ENCODE peak calls at places on chromosomes 3 and 15, in four cellular contexts. One of them, this sample, is unnamed.

GRCh38 chr3:43789028-43789427 is 98.3 kb downstream of the ABHD5 start:
- DNase-seq in type B pancreatic cell: no peak
- DNase-seq in MCF 10A: no peak
- DNase-seq in lung: no peak
- DNase-seq in this sample: no peak

GRCh38 chr15:65790692-65791334 is 1.3 kb downstream of the DENND4A start:
- DNase-seq in MCF 10A: peak; percentile 34
- DNase-seq in type B pancreatic cell: no peak
- DNase-seq in lung: no peak
- DNase-seq in this sample: no peak

GRCh38 chr15:49815937-49816336 is 195.1 kb downstream of the DTWD1 start:
- DNase-seq in MCF 10A: no peak
- DNase-seq in type B pancreatic cell: no peak
- DNase-seq in lung: no peak
- DNase-seq in this sample: no peak

GRCh38 chr15:59174846-59175831 is 31.5 kb upstream of the LDHAL6B start:
- DNase-seq in MCF 10A: peak; percentile 84
- DNase-seq in type B pancreatic cell: no peak
- DNase-seq in lung: peak; percentile 37
- DNase-seq in this sample: peak; percentile 17

GRCh38 chr15:90086868-90087268 is 15.4 kb downstream of the IDH2 start:
- DNase-seq in type B pancreatic cell: no peak
- DNase-seq in lung: no peak
- DNase-seq in MCF 10A: peak; percentile 76
- DNase-seq in this sample: no peak

GRCh38 chr3:105594219-105594618 is 227.5 kb downstream of the ALCAM start:
- DNase-seq in MCF 10A: no peak
- DNase-seq in lung: no peak
- DNase-seq in type B pancreatic cell: no peak
- DNase-seq in this sample: no peak

GRCh38 chr3:51538115-51538458 is 432 bp upstream of the RAD54L2 start:
- DNase-seq in type B pancreatic cell: no peak
- DNase-seq in lung: no peak
- DNase-seq in MCF 10A: no peak
- DNase-seq in this sample: no peak

GRCh38 chr3:78178740-78179139 is 1138.8 kb downstream of the ROBO2 start:
- DNase-seq in lung: no peak
- DNase-seq in MCF 10A: no peak
- DNase-seq in type B pancreatic cell: no peak
- DNase-seq in this sample: no peak

GRCh38 chr15:69551391-69552056 is 98.9 kb downstream of the RPLP1 start:
- DNase-seq in MCF 10A: no peak
- DNase-seq in type B pancreatic cell: no peak
- DNase-seq in lung: no peak
- DNase-seq in this sample: no peak

GRCh38 chr15:40322531-40323238 is 807 bp upstream of the INAFM2 start:
- DNase-seq in lung: no peak
- DNase-seq in MCF 10A: no peak
- DNase-seq in type B pancreatic cell: no peak
- DNase-seq in this sample: no peak

GRCh38 chr3:36178018-36178417 is 202.3 kb upstream of the STAC start:
- DNase-seq in lung: no peak
- DNase-seq in type B pancreatic cell: no peak
- DNase-seq in MCF 10A: no peak
- DNase-seq in this sample: no peak

GRCh38 chr3:17850448-17850847 is 108.0 kb upstream of the TBC1D5 start:
- DNase-seq in MCF 10A: peak; percentile 26
- DNase-seq in type B pancreatic cell: no peak
- DNase-seq in lung: no peak
- DNase-seq in this sample: no peak

GRCh38 chr15:74976159-74976558 is 19.2 kb upstream of the SCAMP5 start:
- DNase-seq in type B pancreatic cell: no peak
- DNase-seq in lung: no peak
- DNase-seq in MCF 10A: no peak
- DNase-seq in this sample: no peak

GRCh38 chr15:89244512-89244869 is 712 bp downstream of the FANCI start:
- DNase-seq in lung: no peak
- DNase-seq in MCF 10A: no peak
- DNase-seq in type B pancreatic cell: no peak
- DNase-seq in this sample: no peak

GRCh38 chr15:64157599-64158125 is 5.2 kb downstream of the PPIB start:
- DNase-seq in lung: no peak
- DNase-seq in MCF 10A: no peak
- DNase-seq in type B pancreatic cell: no peak
- DNase-seq in this sample: no peak

GRCh38 chr15:34644061-34644460 is 60.6 kb upstream of the GOLGA8B start:
- DNase-seq in lung: no peak
- DNase-seq in MCF 10A: peak; percentile 38
- DNase-seq in type B pancreatic cell: no peak
- DNase-seq in this sample: no peak

GRCh38 chr3:11020764-11021163 is 28.2 kb downstream of the SLC6A1 start:
- DNase-seq in MCF 10A: no peak
- DNase-seq in type B pancreatic cell: no peak
- DNase-seq in lung: no peak
- DNase-seq in this sample: no peak

GRCh38 chr3:14363976-14364375 is 38.4 kb upstream of the SLC6A6 start:
- DNase-seq in type B pancreatic cell: no peak
- DNase-seq in lung: no peak
- DNase-seq in MCF 10A: no peak
- DNase-seq in this sample: no peak

GRCh38 chr3:18840535-18841137 is 307.7 kb upstream of the KCNH8 start:
- DNase-seq in MCF 10A: no peak
- DNase-seq in type B pancreatic cell: no peak
- DNase-seq in lung: no peak
- DNase-seq in this sample: no peak

GRCh38 chr3:16402451-16402850 is 111.0 kb downstream of the RFTN1 start:
- DNase-seq in type B pancreatic cell: no peak
- DNase-seq in MCF 10A: peak; percentile 64
- DNase-seq in lung: no peak
- DNase-seq in this sample: no peak

GRCh38 chr15:24898715-24899278 is 56.0 kb upstream of the SNRPN start:
- DNase-seq in MCF 10A: no peak
- DNase-seq in lung: no peak
- DNase-seq in type B pancreatic cell: no peak
- DNase-seq in this sample: no peak

GRCh38 chr3:13890377-13891016 is 10.6 kb upstream of the WNT7A start:
- DNase-seq in lung: peak; percentile 27
- DNase-seq in type B pancreatic cell: peak; percentile 62
- DNase-seq in MCF 10A: peak; percentile 84
- DNase-seq in this sample: no peak

GRCh38 chr15:92163641-92164040 is 230.0 kb upstream of the ST8SIA2 start:
- DNase-seq in type B pancreatic cell: no peak
- DNase-seq in MCF 10A: no peak
- DNase-seq in lung: no peak
- DNase-seq in this sample: no peak

GRCh38 chr15:42890161-42890913 is 30.2 kb downstream of the TTBK2 start:
- DNase-seq in MCF 10A: peak; percentile 60
- DNase-seq in type B pancreatic cell: no peak
- DNase-seq in lung: no peak
- DNase-seq in this sample: no peak

GRCh38 chr3:161395115-161395514 is 23.8 kb upstream of the SPTSSB start:
- DNase-seq in type B pancreatic cell: no peak
- DNase-seq in lung: no peak
- DNase-seq in MCF 10A: no peak
- DNase-seq in this sample: no peak

GRCh38 chr3:49747792-49748480 is 24.2 kb upstream of the GMPPB start:
- DNase-seq in type B pancreatic cell: no peak
- DNase-seq in lung: no peak
- DNase-seq in MCF 10A: peak; percentile 63
- DNase-seq in this sample: no peak

GRCh38 chr3:121956363-121956762 is 62.2 kb downstream of the SLC15A2 start:
- DNase-seq in MCF 10A: no peak
- DNase-seq in lung: no peak
- DNase-seq in type B pancreatic cell: no peak
- DNase-seq in this sample: no peak

GRCh38 chr3:61564405-61565059 is 3.2 kb downstream of the PTPRG start:
- DNase-seq in type B pancreatic cell: peak; percentile 90
- DNase-seq in lung: peak; percentile 80
- DNase-seq in MCF 10A: no peak
- DNase-seq in this sample: peak; percentile 82

GRCh38 chr15:100348578-100348977 is 6.8 kb upstream of the ADAMTS17 start:
- DNase-seq in type B pancreatic cell: no peak
- DNase-seq in lung: no peak
- DNase-seq in MCF 10A: peak; percentile 18
- DNase-seq in this sample: no peak

GRCh38 chr15:77179541-77179998 is 108.7 kb upstream of the TSPAN3 start:
- DNase-seq in lung: no peak
- DNase-seq in type B pancreatic cell: no peak
- DNase-seq in MCF 10A: no peak
- DNase-seq in this sample: no peak

GRCh38 chr3:7204848-7205156 is 343.9 kb downstream of the GRM7 start:
- DNase-seq in type B pancreatic cell: no peak
- DNase-seq in MCF 10A: no peak
- DNase-seq in lung: no peak
- DNase-seq in this sample: no peak

GRCh38 chr3:165336786-165337185 is 140.6 kb upstream of the SLITRK3 start:
- DNase-seq in lung: no peak
- DNase-seq in MCF 10A: no peak
- DNase-seq in type B pancreatic cell: no peak
- DNase-seq in this sample: no peak

GRCh38 chr3:50408445-50408953 is 49.2 kb upstream of the TMEM115 start:
- DNase-seq in type B pancreatic cell: no peak
- DNase-seq in lung: no peak
- DNase-seq in MCF 10A: no peak
- DNase-seq in this sample: no peak

GRCh38 chr3:141235661-141236171 is 4.1 kb downstream of the PXYLP1 start:
- DNase-seq in MCF 10A: no peak
- DNase-seq in type B pancreatic cell: peak; percentile 43
- DNase-seq in lung: no peak
- DNase-seq in this sample: no peak

GRCh38 chr3:157544501-157545139 is 41.4 kb upstream of the VEPH1 start:
- DNase-seq in type B pancreatic cell: no peak
- DNase-seq in lung: no peak
- DNase-seq in MCF 10A: no peak
- DNase-seq in this sample: no peak

GRCh38 chr3:157540656-157541055 is 37.4 kb upstream of the VEPH1 start:
- DNase-seq in type B pancreatic cell: no peak
- DNase-seq in lung: no peak
- DNase-seq in MCF 10A: no peak
- DNase-seq in this sample: no peak

GRCh38 chr3:157542711-157543485 is 39.7 kb upstream of the VEPH1 start:
- DNase-seq in type B pancreatic cell: peak; percentile 73
- DNase-seq in MCF 10A: peak; percentile 32
- DNase-seq in lung: peak; percentile 83
- DNase-seq in this sample: peak; percentile 25

GRCh38 chr3:157543491-157544035 is 40.3 kb upstream of the VEPH1 start:
- DNase-seq in MCF 10A: no peak
- DNase-seq in lung: no peak
- DNase-seq in type B pancreatic cell: no peak
- DNase-seq in this sample: no peak

DNA sequence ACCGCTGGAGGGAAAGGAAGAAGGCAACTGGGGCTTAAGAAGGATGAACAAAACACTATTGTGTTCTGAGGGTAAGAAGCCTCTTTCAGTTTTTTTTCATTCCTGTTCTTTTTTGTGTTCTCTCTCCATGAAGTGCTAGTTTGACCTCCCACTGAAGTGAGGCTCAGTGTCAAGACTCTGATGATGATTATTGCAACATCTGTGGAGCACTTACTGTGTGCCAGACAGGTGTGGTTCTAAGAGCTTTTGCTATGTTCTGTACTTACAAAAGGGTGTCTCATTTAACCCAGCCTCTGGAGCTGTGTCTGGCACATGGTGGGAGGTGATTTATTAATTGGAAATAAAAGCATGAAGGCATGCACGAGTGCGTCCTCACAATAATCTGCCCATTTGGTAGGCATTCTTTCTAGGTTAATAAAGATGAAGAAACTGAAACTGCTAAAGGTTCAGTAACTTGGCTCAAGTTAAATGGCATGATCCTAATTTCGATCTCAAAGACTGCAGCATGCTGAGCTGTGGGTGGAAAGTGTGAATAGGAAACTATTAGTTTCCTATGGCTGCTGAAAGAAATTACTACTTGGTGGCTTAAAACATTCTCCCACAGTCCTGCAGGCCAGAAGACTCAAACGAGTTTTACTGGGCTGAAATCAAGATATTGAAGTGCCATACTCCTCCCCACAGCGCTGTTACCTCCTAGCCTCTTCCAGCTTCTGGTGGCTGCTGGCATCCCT is 38.5 kb upstream of the VEPH1 start:
- DNase-seq in lung: no peak
- DNase-seq in MCF 10A: no peak
- DNase-seq in type B pancreatic cell: no peak
- DNase-seq in this sample: no peak
- TF ChIP-seq CTCF in lung: no peak
- TF ChIP-seq CTCF in MCF 10A: no peak
- TF ChIP-seq CTCF in type B pancreatic cell: no peak
- TF ChIP-seq CTCF in this sample: no peak

DNA sequence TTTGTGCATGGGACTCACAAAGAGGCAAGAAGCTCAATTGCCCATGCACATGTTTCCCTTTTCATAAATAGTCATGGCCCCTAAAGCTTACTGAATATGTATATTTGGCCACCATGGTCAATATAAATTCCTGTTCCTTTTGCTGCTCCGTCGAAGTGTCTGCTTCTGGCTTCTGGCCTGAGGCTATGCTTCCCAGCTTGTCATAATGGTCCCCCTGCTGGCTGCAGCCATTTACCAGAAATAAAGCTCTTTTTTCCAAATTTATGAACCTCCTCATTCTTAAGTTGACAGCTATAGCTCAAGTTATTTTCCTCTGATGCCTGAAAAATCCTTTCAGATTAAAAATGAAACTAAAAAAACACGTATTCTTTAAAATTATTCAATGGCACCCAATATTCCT is 602.1 kb downstream of the VGLL3 start:
- DNase-seq in type B pancreatic cell: no peak
- DNase-seq in MCF 10A: peak; percentile 2
- DNase-seq in lung: no peak
- DNase-seq in this sample: no peak
- TF ChIP-seq CTCF in type B pancreatic cell: no peak
- TF ChIP-seq CTCF in MCF 10A: no peak
- TF ChIP-seq CTCF in lung: no peak
- TF ChIP-seq CTCF in this sample: peak; percentile 27

GRCh38 chr3:117921411-117921810 is 1113.2 kb downstream of the IGSF11 start:
- DNase-seq in type B pancreatic cell: no peak
- DNase-seq in MCF 10A: no peak
- DNase-seq in lung: no peak
- DNase-seq in this sample: no peak
- TF ChIP-seq CTCF in type B pancreatic cell: no peak
- TF ChIP-seq CTCF in MCF 10A: no peak
- TF ChIP-seq CTCF in lung: no peak
- TF ChIP-seq CTCF in this sample: no peak

DNA sequence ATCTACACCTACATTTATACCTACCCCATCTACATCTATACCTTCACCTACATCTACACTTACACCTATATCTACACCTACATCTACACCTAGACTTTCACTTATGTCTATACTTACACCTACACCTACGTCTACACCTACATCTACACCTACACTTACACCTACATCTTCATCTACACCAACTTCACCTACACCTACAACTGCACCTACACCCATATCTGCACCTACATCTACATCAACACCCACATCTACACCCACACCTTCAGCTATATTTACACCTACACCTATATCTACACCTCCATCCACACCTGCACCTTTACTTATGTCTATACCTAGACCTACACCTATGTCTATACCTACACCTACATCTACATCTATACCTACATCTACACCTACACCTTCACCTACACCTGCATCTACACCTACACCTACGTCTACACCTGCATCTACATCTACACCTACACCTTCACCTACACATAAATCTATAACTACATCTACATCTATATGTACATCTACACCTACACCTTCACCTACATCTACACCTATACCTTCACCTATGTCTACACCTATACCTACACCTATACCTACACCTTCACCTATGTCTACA is 30.9 kb upstream of the PRR23E start:
- DNase-seq in MCF 10A: no peak
- DNase-seq in lung: no peak
- DNase-seq in type B pancreatic cell: no peak
- DNase-seq in this sample: no peak
- TF ChIP-seq CTCF in MCF 10A: no peak
- TF ChIP-seq CTCF in lung: no peak
- TF ChIP-seq CTCF in type B pancreatic cell: no peak
- TF ChIP-seq CTCF in this sample: no peak